ENCODE peak calls at places on chromosome 9, in seven cellular contexts. One of them, this sample, is unnamed.

GRCh38 chr9:132124800-132125199 is 37.1 kb upstream of the NTNG2 start:
- DNase-seq in progenitor cell of endocrine pancreas: no peak
- DNase-seq in tibial nerve: no peak
- DNase-seq in HepG2: no peak
- DNase-seq in CD8-positive, alpha-beta T cell: no peak
- DNase-seq in GM12865: no peak
- DNase-seq in HL-60: no peak
- DNase-seq in this sample: no peak

GRCh38 chr9:124045076-124045829 is 33.7 kb downstream of the LHX2 start:
- DNase-seq in progenitor cell of endocrine pancreas: no peak
- DNase-seq in tibial nerve: no peak
- DNase-seq in HepG2: no peak
- DNase-seq in CD8-positive, alpha-beta T cell: no peak
- DNase-seq in GM12865: no peak
- DNase-seq in HL-60: peak
- DNase-seq in this sample: no peak

GRCh38 chr9:129626944-129627297 is 958 bp downstream of the NTMT1 start:
- DNase-seq in progenitor cell of endocrine pancreas: no peak
- DNase-seq in tibial nerve: no peak
- DNase-seq in HepG2: no peak
- DNase-seq in CD8-positive, alpha-beta T cell: no peak
- DNase-seq in GM12865: no peak
- DNase-seq in HL-60: no peak
- DNase-seq in this sample: no peak

GRCh38 chr9:120267929-120268328 is 312.0 kb downstream of the CDK5RAP2 start:
- DNase-seq in progenitor cell of endocrine pancreas: no peak
- DNase-seq in tibial nerve: no peak
- DNase-seq in HepG2: no peak
- DNase-seq in CD8-positive, alpha-beta T cell: no peak
- DNase-seq in GM12865: no peak
- DNase-seq in HL-60: no peak
- DNase-seq in this sample: no peak

GRCh38 chr9:101387871-101388506 is 3.2 kb upstream of the BAAT start:
- DNase-seq in progenitor cell of endocrine pancreas: no peak
- DNase-seq in tibial nerve: no peak
- DNase-seq in HepG2: peak
- DNase-seq in CD8-positive, alpha-beta T cell: no peak
- DNase-seq in GM12865: peak
- DNase-seq in HL-60: no peak
- DNase-seq in this sample: no peak

GRCh38 chr9:96420468-96421219 is 2.5 kb upstream of the ZNF367 start:
- DNase-seq in progenitor cell of endocrine pancreas: no peak
- DNase-seq in tibial nerve: no peak
- DNase-seq in HepG2: peak
- DNase-seq in CD8-positive, alpha-beta T cell: no peak
- DNase-seq in GM12865: peak
- DNase-seq in HL-60: peak
- DNase-seq in this sample: peak

GRCh38 chr9:38251036-38251335 is 141.5 kb upstream of the ALDH1B1 start:
- DNase-seq in progenitor cell of endocrine pancreas: no peak
- DNase-seq in tibial nerve: no peak
- DNase-seq in HepG2: no peak
- DNase-seq in CD8-positive, alpha-beta T cell: peak
- DNase-seq in GM12865: no peak
- DNase-seq in HL-60: no peak
- DNase-seq in this sample: no peak

GRCh38 chr9:76530458-76531100 is 71.6 kb downstream of the GCNT1 start:
- DNase-seq in progenitor cell of endocrine pancreas: no peak
- DNase-seq in tibial nerve: no peak
- DNase-seq in HepG2: no peak
- DNase-seq in CD8-positive, alpha-beta T cell: no peak
- DNase-seq in GM12865: peak
- DNase-seq in HL-60: no peak
- DNase-seq in this sample: no peak

GRCh38 chr9:135278586-135278985 is 191.1 kb downstream of the OLFM1 start:
- DNase-seq in progenitor cell of endocrine pancreas: no peak
- DNase-seq in tibial nerve: no peak
- DNase-seq in HepG2: no peak
- DNase-seq in CD8-positive, alpha-beta T cell: no peak
- DNase-seq in GM12865: no peak
- DNase-seq in HL-60: no peak
- DNase-seq in this sample: no peak

GRCh38 chr9:129058965-129059795 is 21.7 kb upstream of the DOLPP1 start:
- DNase-seq in progenitor cell of endocrine pancreas: no peak
- DNase-seq in tibial nerve: no peak
- DNase-seq in HepG2: peak
- DNase-seq in CD8-positive, alpha-beta T cell: no peak
- DNase-seq in GM12865: no peak
- DNase-seq in HL-60: no peak
- DNase-seq in this sample: no peak

GRCh38 chr9:7145361-7146069 is 387.7 kb downstream of the KDM4C start:
- DNase-seq in progenitor cell of endocrine pancreas: no peak
- DNase-seq in tibial nerve: no peak
- DNase-seq in HepG2: no peak
- DNase-seq in CD8-positive, alpha-beta T cell: no peak
- DNase-seq in GM12865: no peak
- DNase-seq in HL-60: no peak
- DNase-seq in this sample: no peak

GRCh38 chr9:86098793-86099694 is at the start of gene GOLM1:
- DNase-seq in progenitor cell of endocrine pancreas: peak
- DNase-seq in tibial nerve: no peak
- DNase-seq in HepG2: no peak
- DNase-seq in CD8-positive, alpha-beta T cell: peak
- DNase-seq in GM12865: peak
- DNase-seq in HL-60: peak
- DNase-seq in this sample: no peak

GRCh38 chr9:72592501-72593403 is 71.3 kb downstream of the TMC1 start:
- DNase-seq in progenitor cell of endocrine pancreas: no peak
- DNase-seq in tibial nerve: no peak
- DNase-seq in HepG2: peak
- DNase-seq in CD8-positive, alpha-beta T cell: peak
- DNase-seq in GM12865: peak
- DNase-seq in HL-60: peak
- DNase-seq in this sample: no peak

GRCh38 chr9:87685431-87685830 is 40.5 kb upstream of the CTSL start:
- DNase-seq in progenitor cell of endocrine pancreas: no peak
- DNase-seq in tibial nerve: no peak
- DNase-seq in HepG2: no peak
- DNase-seq in CD8-positive, alpha-beta T cell: no peak
- DNase-seq in GM12865: no peak
- DNase-seq in HL-60: no peak
- DNase-seq in this sample: no peak

GRCh38 chr9:74960548-74960947 is 7.8 kb upstream of the C9orf40 start:
- DNase-seq in progenitor cell of endocrine pancreas: no peak
- DNase-seq in tibial nerve: no peak
- DNase-seq in HepG2: peak
- DNase-seq in CD8-positive, alpha-beta T cell: no peak
- DNase-seq in GM12865: no peak
- DNase-seq in HL-60: peak
- DNase-seq in this sample: peak

GRCh38 chr9:74961496-74961895 is 8.8 kb upstream of the C9orf40 start:
- DNase-seq in progenitor cell of endocrine pancreas: no peak
- DNase-seq in tibial nerve: no peak
- DNase-seq in HepG2: no peak
- DNase-seq in CD8-positive, alpha-beta T cell: no peak
- DNase-seq in GM12865: no peak
- DNase-seq in HL-60: no peak
- DNase-seq in this sample: no peak

GRCh38 chr9:74963043-74963442 is 10.3 kb upstream of the C9orf40 start:
- DNase-seq in progenitor cell of endocrine pancreas: no peak
- DNase-seq in tibial nerve: no peak
- DNase-seq in HepG2: no peak
- DNase-seq in CD8-positive, alpha-beta T cell: no peak
- DNase-seq in GM12865: no peak
- DNase-seq in HL-60: no peak
- DNase-seq in this sample: no peak

GRCh38 chr9:74953235-74953741 is 576 bp upstream of the C9orf40 start:
- DNase-seq in progenitor cell of endocrine pancreas: no peak
- DNase-seq in tibial nerve: no peak
- DNase-seq in HepG2: no peak
- DNase-seq in CD8-positive, alpha-beta T cell: no peak
- DNase-seq in GM12865: peak
- DNase-seq in HL-60: peak
- DNase-seq in this sample: no peak

DNA sequence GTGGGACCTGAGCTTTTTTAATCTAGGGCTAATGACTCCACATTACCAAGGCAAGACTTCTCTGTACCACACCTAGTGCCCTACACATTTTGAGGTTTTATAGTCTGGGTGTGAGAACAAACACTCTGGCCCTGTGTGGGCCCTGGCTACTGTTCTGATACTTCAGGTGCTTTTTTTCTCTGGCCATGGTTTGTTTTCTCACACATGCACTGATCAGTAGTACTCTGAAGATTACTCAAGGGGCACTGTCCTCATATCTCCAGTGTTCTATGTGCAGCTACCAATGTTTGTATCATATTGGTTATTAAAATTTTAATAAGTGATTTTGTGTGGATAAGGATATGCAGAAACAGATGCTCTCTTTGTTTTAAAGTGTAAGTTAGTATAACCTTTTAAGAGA is 5.9 kb upstream of the C9orf40 start:
- DNase-seq in progenitor cell of endocrine pancreas: no peak
- DNase-seq in tibial nerve: no peak
- DNase-seq in HepG2: no peak
- DNase-seq in CD8-positive, alpha-beta T cell: no peak
- DNase-seq in GM12865: no peak
- DNase-seq in HL-60: no peak
- DNase-seq in this sample: no peak
- TF ChIP-seq CTCF in progenitor cell of endocrine pancreas: no peak
- TF ChIP-seq CTCF in tibial nerve: no peak
- TF ChIP-seq CTCF in HepG2: no peak
- TF ChIP-seq CTCF in CD8-positive, alpha-beta T cell: no peak
- TF ChIP-seq CTCF in GM12865: no peak
- TF ChIP-seq CTCF in HL-60: no peak
- TF ChIP-seq CTCF in this sample: no peak

DNA sequence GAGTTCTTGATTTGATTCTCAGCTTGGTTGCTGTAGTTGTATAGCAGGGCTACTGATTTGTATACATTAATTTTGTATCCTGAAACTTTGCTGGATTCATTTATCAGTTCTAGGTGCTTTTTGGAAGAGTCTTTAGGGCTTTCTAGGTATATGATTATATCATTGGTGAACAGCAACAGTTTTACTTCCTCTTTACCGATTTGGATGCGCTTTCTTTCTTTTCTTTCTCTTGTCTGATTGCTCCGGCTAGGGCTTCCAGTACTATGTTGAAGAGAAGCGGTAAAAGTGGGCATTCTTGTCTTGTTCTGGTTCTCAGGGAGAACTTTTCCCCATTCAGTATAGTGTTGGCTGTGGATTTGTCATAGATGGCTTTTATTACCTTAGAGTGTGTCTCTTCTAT is 158.9 kb downstream of the SAXO1 start:
- DNase-seq in progenitor cell of endocrine pancreas: no peak
- DNase-seq in tibial nerve: no peak
- DNase-seq in HepG2: no peak
- DNase-seq in CD8-positive, alpha-beta T cell: no peak
- DNase-seq in GM12865: peak
- DNase-seq in HL-60: no peak
- DNase-seq in this sample: no peak
- TF ChIP-seq CTCF in progenitor cell of endocrine pancreas: no peak
- TF ChIP-seq CTCF in tibial nerve: no peak
- TF ChIP-seq CTCF in HepG2: no peak
- TF ChIP-seq CTCF in CD8-positive, alpha-beta T cell: no peak
- TF ChIP-seq CTCF in GM12865: no peak
- TF ChIP-seq CTCF in HL-60: no peak
- TF ChIP-seq CTCF in this sample: no peak

GRCh38 chr9:581673-582497 is 259.6 kb upstream of the DMRT1 start:
- DNase-seq in progenitor cell of endocrine pancreas: peak
- DNase-seq in tibial nerve: no peak
- DNase-seq in HepG2: peak
- DNase-seq in CD8-positive, alpha-beta T cell: no peak
- DNase-seq in GM12865: peak
- DNase-seq in HL-60: no peak
- DNase-seq in this sample: no peak
- TF ChIP-seq CTCF in progenitor cell of endocrine pancreas: peak
- TF ChIP-seq CTCF in tibial nerve: no peak
- TF ChIP-seq CTCF in HepG2: peak
- TF ChIP-seq CTCF in CD8-positive, alpha-beta T cell: no peak
- TF ChIP-seq CTCF in GM12865: peak
- TF ChIP-seq CTCF in HL-60: peak
- TF ChIP-seq CTCF in this sample: no peak

GRCh38 chr9:136944094-136944518 is 432 bp downstream of the FBXW5 start:
- DNase-seq in progenitor cell of endocrine pancreas: peak
- DNase-seq in tibial nerve: peak
- DNase-seq in HepG2: no peak
- DNase-seq in CD8-positive, alpha-beta T cell: no peak
- DNase-seq in GM12865: no peak
- DNase-seq in HL-60: peak
- DNase-seq in this sample: peak

GRCh38 chr9:136945333-136946227 is 537 bp downstream of the C8G start:
- DNase-seq in progenitor cell of endocrine pancreas: no peak
- DNase-seq in tibial nerve: no peak
- DNase-seq in HepG2: peak
- DNase-seq in CD8-positive, alpha-beta T cell: no peak
- DNase-seq in GM12865: no peak
- DNase-seq in HL-60: no peak
- DNase-seq in this sample: no peak

GRCh38 chr9:136943291-136944093 is 1.0 kb downstream of the FBXW5 start:
- DNase-seq in progenitor cell of endocrine pancreas: no peak
- DNase-seq in tibial nerve: peak
- DNase-seq in HepG2: no peak
- DNase-seq in CD8-positive, alpha-beta T cell: peak
- DNase-seq in GM12865: peak
- DNase-seq in HL-60: peak
- DNase-seq in this sample: peak

GRCh38 chr9:136946228-136946892 is 1.3 kb downstream of the C8G start:
- DNase-seq in progenitor cell of endocrine pancreas: no peak
- DNase-seq in tibial nerve: no peak
- DNase-seq in HepG2: no peak
- DNase-seq in CD8-positive, alpha-beta T cell: no peak
- DNase-seq in GM12865: no peak
- DNase-seq in HL-60: no peak
- DNase-seq in this sample: no peak

DNA sequence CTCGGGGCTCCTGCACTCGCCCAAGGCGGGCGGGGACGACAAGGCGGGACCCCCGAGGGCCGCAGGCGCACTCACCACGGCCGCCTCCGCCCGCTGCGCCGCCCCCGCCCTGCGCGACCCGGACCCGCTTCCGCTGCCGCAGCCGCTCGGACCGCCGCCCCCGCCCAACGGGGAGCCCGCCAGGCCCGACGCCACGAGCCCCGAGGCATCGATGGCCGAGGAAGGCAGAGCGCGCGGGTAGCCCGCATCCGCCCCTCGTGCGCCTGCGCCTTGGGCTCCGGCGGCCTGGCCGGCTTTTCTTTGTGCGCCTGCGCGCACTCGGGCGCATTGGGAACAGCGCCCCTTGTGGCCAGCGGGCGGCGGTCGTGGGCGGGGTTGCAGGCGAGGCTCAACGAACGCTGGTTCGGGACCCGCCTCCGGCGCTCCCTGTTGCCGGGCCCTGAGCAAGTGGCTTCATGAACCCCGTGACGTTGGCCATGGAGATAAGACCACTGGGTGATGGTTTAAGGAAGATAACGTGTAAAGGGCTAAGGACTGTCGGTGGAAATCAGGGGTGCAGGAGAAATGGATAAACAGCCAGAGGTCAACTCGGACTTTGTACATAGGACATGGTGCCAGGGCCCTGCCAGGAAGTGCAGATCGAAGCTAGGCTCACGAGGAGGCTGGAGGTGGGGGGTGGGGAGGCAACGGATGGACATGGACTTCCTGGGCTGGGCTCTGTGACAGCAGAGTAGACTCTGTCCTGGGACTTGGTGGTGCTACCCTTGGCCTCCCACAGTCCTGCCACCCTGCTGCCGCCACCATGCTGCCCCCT is at the start of the genes C8G and FBXW5:
- DNase-seq in progenitor cell of endocrine pancreas: peak
- DNase-seq in tibial nerve: peak
- DNase-seq in HepG2: peak
- DNase-seq in CD8-positive, alpha-beta T cell: peak
- DNase-seq in GM12865: peak
- DNase-seq in HL-60: peak
- DNase-seq in this sample: peak
- TF ChIP-seq CTCF in progenitor cell of endocrine pancreas: peak
- TF ChIP-seq CTCF in tibial nerve: peak
- TF ChIP-seq CTCF in HepG2: peak
- TF ChIP-seq CTCF in CD8-positive, alpha-beta T cell: peak
- TF ChIP-seq CTCF in GM12865: peak
- TF ChIP-seq CTCF in HL-60: peak
- TF ChIP-seq CTCF in this sample: peak

This sample was measured in CD14-positive monocyte.